ENCODE peak calls at places on chromosomes 13 and 19, in five cellular contexts. F is glutamatergic neuron, Q is GM12865, O is B cell, S is left ventricle myocardium inferior. C is an unnamed sample.

GRCh38 chr13:23901365-23901764 is 4.1 kb upstream of the C1QTNF9B start:
- DNase-seq in F (no peak), Q (peak), O (no peak), S (no peak), C (peak)

GRCh38 chr19:43468354-43469159 is 3.1 kb upstream of the LYPD3 start:
- DNase-seq in F (no peak), Q (no peak), O (no peak), S (no peak), C (no peak)

GRCh38 chr13:48507024-48507423 is 25.9 kb downstream of the RCBTB2 start:
- DNase-seq in F (no peak), Q (no peak), O (no peak), S (no peak), C (no peak)

GRCh38 chr19:30428281-30428680 is 56.1 kb downstream of the ZNF536 start:
- DNase-seq in F (no peak), Q (no peak), O (no peak), S (no peak), C (no peak)

GRCh38 chr13:20828540-20829364 is 55.0 kb upstream of the EEF1AKMT1 start:
- DNase-seq in F (no peak), Q (peak), O (peak), S (no peak), C (peak)

GRCh38 chr19:418761-419632 is 10.1 kb upstream of the C2CD4C start:
- DNase-seq in F (peak), Q (no peak), O (no peak), S (peak), C (no peak)

GRCh38 chr19:15101479-15102082 is 5.6 kb upstream of the SYDE1 start:
- DNase-seq in F (peak), Q (peak), O (no peak), S (no peak), C (peak)

GRCh38 chr19:18290250-18291018 is 9.0 kb upstream of the JUND start:
- DNase-seq in F (no peak), Q (peak), O (peak), S (peak), C (peak)

GRCh38 chr19:40216777-40217026 is 1.5 kb downstream of the TTC9B start:
- DNase-seq in F (no peak), Q (no peak), O (no peak), S (no peak), C (no peak)

GRCh38 chr13:109243311-109243951 is 543.0 kb downstream of the IRS2 start:
- DNase-seq in F (no peak), Q (no peak), O (no peak), S (no peak), C (peak)

GRCh38 chr13:52999093-52999696 is 29.4 kb upstream of the OLFM4 start:
- DNase-seq in F (no peak), Q (no peak), O (no peak), S (no peak), C (no peak)

GRCh38 chr19:41299046-41299754 is 10.8 kb upstream of the CCDC97 start:
- DNase-seq in F (no peak), Q (no peak), O (no peak), S (peak), C (peak)

GRCh38 chr19:4055209-4055552 is 11.5 kb downstream of the ZBTB7A start:
- DNase-seq in F (no peak), Q (no peak), O (no peak), S (no peak), C (no peak)

GRCh38 chr13:42041684-42042035 is 6.8 kb upstream of the DGKH start:
- DNase-seq in F (peak), Q (peak), O (no peak), S (peak), C (peak)

GRCh38 chr13:101985321-101985720 is 416.5 kb downstream of the FGF14 start:
- DNase-seq in F (no peak), Q (no peak), O (no peak), S (no peak), C (no peak)

GRCh38 chr13:75843033-75843432 is 206.9 kb downstream of the LMO7 start:
- DNase-seq in F (no peak), Q (no peak), O (no peak), S (peak), C (no peak)

GRCh38 chr13:90362718-90363117 is 984.8 kb upstream of the MIR17HG start:
- DNase-seq in F (no peak), Q (no peak), O (no peak), S (no peak), C (peak)

GRCh38 chr19:2356036-2356646 is 3.9 kb upstream of the TMPRSS9 start:
- DNase-seq in F (no peak), Q (no peak), O (no peak), S (no peak), C (no peak)

GRCh38 chr13:112648101-112648500 is 41.7 kb upstream of the ATP11A start:
- DNase-seq in F (no peak), Q (no peak), O (no peak), S (no peak), C (no peak)

GRCh38 chr13:44238011-44238421 is 135.6 kb upstream of the SERP2 start:
- DNase-seq in F (peak), Q (no peak), O (no peak), S (no peak), C (peak)

GRCh38 chr13:44244288-44244687 is 129.3 kb upstream of the SERP2 start:
- DNase-seq in F (no peak), Q (no peak), O (no peak), S (no peak), C (peak)

GRCh38 chr13:44241638-44242037 is 132.0 kb upstream of the SERP2 start:
- DNase-seq in F (no peak), Q (no peak), O (no peak), S (no peak), C (no peak)

GRCh38 chr13:44240611-44241010 is 133.0 kb upstream of the SERP2 start:
- DNase-seq in F (no peak), Q (no peak), O (no peak), S (no peak), C (no peak)

DNA sequence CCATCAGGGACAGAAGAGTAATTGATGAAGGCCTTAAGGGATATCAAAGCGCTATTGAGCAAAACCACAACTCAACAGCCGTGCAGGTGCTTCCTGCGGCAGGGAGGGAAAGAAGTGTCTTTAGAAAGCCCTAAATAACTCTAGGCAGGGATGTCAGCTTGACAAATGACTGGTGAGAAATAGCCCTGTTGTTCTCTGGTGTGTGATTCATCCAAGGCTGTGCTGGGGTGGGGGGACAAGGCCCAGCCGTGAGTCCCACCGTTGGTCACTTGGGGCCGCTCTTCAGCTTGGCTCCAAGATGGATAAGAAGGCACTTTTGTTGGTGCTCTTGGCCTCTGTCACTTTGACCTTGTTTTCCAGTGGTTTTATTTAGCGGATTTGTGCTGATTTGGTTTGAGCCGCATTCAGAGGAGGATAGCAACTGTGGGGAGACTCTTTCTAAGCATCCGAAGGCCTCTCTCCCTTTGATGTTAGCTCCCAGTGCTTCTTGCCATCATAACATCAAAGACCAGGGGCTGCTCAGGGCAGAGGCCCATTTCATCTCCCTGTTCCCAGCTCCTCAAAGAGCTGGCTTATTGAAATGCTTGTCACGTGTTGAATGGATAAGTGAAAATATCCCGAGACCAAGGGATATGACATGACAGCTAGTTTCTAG is 130.3 kb upstream of the SERP2 start:
- DNase-seq in F (no peak), Q (peak), O (peak), S (no peak), C (peak)
- TF ChIP-seq CTCF in F (no peak), Q (peak), O (peak), S (peak), C (no peak)

DNA sequence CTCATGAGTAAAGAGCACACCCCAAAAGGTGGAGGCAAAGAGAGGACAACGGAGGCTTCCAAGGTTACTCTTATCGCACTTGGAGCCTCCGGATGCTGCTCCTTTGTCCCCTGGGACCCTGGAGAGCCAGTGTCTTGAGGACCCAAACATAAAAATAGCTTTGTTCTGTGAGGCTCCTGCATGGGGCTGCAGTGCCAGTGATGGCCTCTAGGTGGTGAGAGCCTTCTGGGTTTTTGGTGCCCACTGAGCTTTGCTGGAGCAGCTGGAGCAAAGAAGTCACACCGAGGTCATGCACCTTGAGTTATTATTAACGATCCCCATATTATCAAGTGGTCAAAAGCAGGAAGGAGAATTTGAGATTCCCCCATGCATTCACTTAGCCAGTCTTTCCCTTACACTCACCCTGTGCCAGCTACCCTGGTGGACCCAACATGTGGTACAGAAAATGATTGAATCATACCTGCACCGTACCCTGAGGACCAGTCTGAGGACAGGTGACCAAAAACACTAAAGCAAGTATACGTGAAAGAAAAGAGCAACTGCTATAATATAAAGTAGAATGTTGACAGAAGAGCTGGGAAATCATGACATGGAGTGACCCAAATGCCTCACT is 41.5 kb downstream of the ZNF682 start:
- DNase-seq in F (peak), Q (peak), O (peak), S (peak), C (no peak)
- TF ChIP-seq CTCF in F (peak), Q (peak), O (peak), S (peak), C (peak)

GRCh38 chr19:53905787-53906186 is 3.3 kb upstream of the CACNG7 start:
- DNase-seq in F (no peak), Q (no peak), O (no peak), S (no peak), C (no peak)

GRCh38 chr19:53900191-53900860 is 8.8 kb upstream of the CACNG7 start:
- DNase-seq in F (no peak), Q (no peak), O (no peak), S (no peak), C (no peak)

GRCh38 chr19:53904909-53905308 is 4.2 kb upstream of the CACNG7 start:
- DNase-seq in F (no peak), Q (no peak), O (no peak), S (no peak), C (no peak)

GRCh38 chr19:53906211-53907192 is 2.6 kb upstream of the CACNG7 start:
- DNase-seq in F (peak), Q (no peak), O (peak), S (peak), C (no peak)

GRCh38 chr19:53903055-53903680 is 5.9 kb upstream of the CACNG7 start:
- DNase-seq in F (no peak), Q (no peak), O (no peak), S (no peak), C (peak)
- TF ChIP-seq CTCF in F (no peak), Q (no peak), O (no peak), S (no peak), C (no peak)

GRCh38 chr13:33816912-33817311 is 1.0 kb upstream of the RFC3 start:
- DNase-seq in F (no peak), Q (no peak), O (no peak), S (no peak), C (no peak)

GRCh38 chr13:33815011-33815550 is 2.9 kb upstream of the RFC3 start:
- DNase-seq in F (no peak), Q (no peak), O (no peak), S (no peak), C (no peak)

GRCh38 chr13:33817513-33817842 is 471 bp upstream of the RFC3 start:
- DNase-seq in F (no peak), Q (no peak), O (no peak), S (no peak), C (peak)

GRCh38 chr13:33817843-33818661 is at the start of gene RFC3:
- DNase-seq in F (peak), Q (peak), O (peak), S (peak), C (peak)
- TF ChIP-seq CTCF in F (no peak), Q (no peak), O (no peak), S (no peak), C (no peak)

GRCh38 chr13:66618702-66619101 is 611.4 kb downstream of the PCDH9 start:
- DNase-seq in F (no peak), Q (no peak), O (no peak), S (no peak), C (peak)
- TF ChIP-seq CTCF in F (peak), Q (no peak), O (peak), S (peak), C (peak)

GRCh38 chr13:49792550-49793324 is at the start of gene KPNA3:
- DNase-seq in F (peak), Q (peak), O (peak), S (peak), C (peak)
- TF ChIP-seq CTCF in F (no peak), Q (peak), O (no peak), S (peak), C (no peak)

GRCh38 chr19:36030264-36031148 is 2.2 kb downstream of the CLIP3 start:
- DNase-seq in F (no peak), Q (peak), O (no peak), S (no peak), C (no peak)
- TF ChIP-seq CTCF in F (no peak), Q (peak), O (no peak), S (no peak), C (no peak)